ENCODE peak calls at places on chromosomes 13 and 19, in seven cellular contexts. K, V, Q, U, Y, P and S are unnamed samples.

GRCh38 chr19:35013047-35013819 is 13.1 kb downstream of the GRAMD1A start:
- DNase-seq in K (peak; percentile 19), V (peak; percentile 76), Q (peak; percentile 76), U (peak; percentile 57), Y (peak; percentile 87), P (peak; percentile 36), S (no peak)

GRCh38 chr13:73656863-73657262 is 477.3 kb downstream of the KLF12 start:
- DNase-seq in K (peak; percentile 35), V (no peak), Q (no peak), U (peak; percentile 42), Y (no peak), P (peak; percentile 70), S (no peak)

GRCh38 chr19:12913871-12914690 is 5.0 kb downstream of the SYCE2 start:
- DNase-seq in K (peak; percentile 26), V (peak; percentile 23), Q (no peak), U (no peak), Y (no peak), P (no peak), S (no peak)

GRCh38 chr13:73451120-73452029 is 392.6 kb downstream of the KLF5 start:
- DNase-seq in K (no peak), V (no peak), Q (no peak), U (no peak), Y (no peak), P (peak; percentile 86), S (no peak)

GRCh38 chr13:44648392-44649117 is 72.4 kb upstream of the TSC22D1 start:
- DNase-seq in K (no peak), V (no peak), Q (no peak), U (no peak), Y (peak; percentile 43), P (peak; percentile 3), S (no peak)

GRCh38 chr19:15421726-15422260 is 3.0 kb upstream of the AKAP8L start:
- DNase-seq in K (no peak), V (no peak), Q (no peak), U (no peak), Y (no peak), P (no peak), S (no peak)

GRCh38 chr19:15098505-15098904 is 8.7 kb upstream of the SYDE1 start:
- DNase-seq in K (no peak), V (no peak), Q (no peak), U (no peak), Y (no peak), P (no peak), S (no peak)

GRCh38 chr19:18418725-18419194 is 438 bp upstream of the SSBP4 start:
- DNase-seq in K (no peak), V (no peak), Q (no peak), U (no peak), Y (peak; percentile 43), P (no peak), S (no peak)

GRCh38 chr13:85772379-85772778 is 26.8 kb downstream of the SLITRK6 start:
- DNase-seq in K (peak; percentile 33), V (no peak), Q (no peak), U (peak; percentile 7), Y (no peak), P (peak; percentile 4), S (no peak)

GRCh38 chr13:24142886-24143285 is 17.6 kb upstream of the SPATA13 start:
- DNase-seq in K (no peak), V (no peak), Q (no peak), U (no peak), Y (no peak), P (no peak), S (no peak)

GRCh38 chr19:35712910-35713845 is 4.6 kb upstream of the KMT2B start:
- DNase-seq in K (no peak), V (no peak), Q (no peak), U (no peak), Y (peak; percentile 32), P (no peak), S (no peak)

GRCh38 chr19:10566658-10567410 is 1.0 kb upstream of the KRI1 start:
- DNase-seq in K (no peak), V (no peak), Q (no peak), U (no peak), Y (no peak), P (no peak), S (no peak)

GRCh38 chr13:45882626-45883025 is 31.1 kb upstream of the SIAH3 start:
- DNase-seq in K (no peak), V (peak; percentile 92), Q (no peak), U (no peak), Y (peak; percentile 61), P (no peak), S (no peak)

GRCh38 chr13:106118996-106119395 is 416.5 kb downstream of the EFNB2 start:
- DNase-seq in K (peak; percentile 57), V (no peak), Q (no peak), U (no peak), Y (no peak), P (no peak), S (no peak)

GRCh38 chr19:8702350-8702749 is 3.8 kb upstream of the ACTL9 start:
- DNase-seq in K (no peak), V (no peak), Q (no peak), U (no peak), Y (no peak), P (no peak), S (no peak)

GRCh38 chr13:33610471-33611015 is 207.4 kb upstream of the RFC3 start:
- DNase-seq in K (peak; percentile 25), V (peak; percentile 58), Q (no peak), U (no peak), Y (peak; percentile 60), P (no peak), S (no peak)

GRCh38 chr19:47107201-47107952 is 6.2 kb downstream of the ZC3H4 start:
- DNase-seq in K (peak; percentile 19), V (no peak), Q (no peak), U (peak; percentile 45), Y (no peak), P (peak; percentile 78), S (no peak)

GRCh38 chr13:53520132-53520531 is 491.5 kb downstream of the OLFM4 start:
- DNase-seq in K (no peak), V (no peak), Q (no peak), U (no peak), Y (no peak), P (no peak), S (no peak)

GRCh38 chr13:38498271-38498670 is 148.6 kb downstream of the UFM1 start:
- DNase-seq in K (no peak), V (no peak), Q (no peak), U (no peak), Y (no peak), P (no peak), S (no peak)

GRCh38 chr19:43362179-43362578 is 8.7 kb downstream of the CD177 start:
- DNase-seq in K (peak; percentile 45), V (no peak), Q (no peak), U (peak; percentile 64), Y (no peak), P (no peak), S (no peak)

GRCh38 chr19:44149776-44150175 is 8.4 kb downstream of the ZNF234 start:
- DNase-seq in K (no peak), V (no peak), Q (no peak), U (no peak), Y (no peak), P (no peak), S (no peak)

GRCh38 chr19:944663-945241 is 18.9 kb downstream of the ARID3A start:
- DNase-seq in K (no peak), V (no peak), Q (no peak), U (no peak), Y (no peak), P (no peak), S (no peak)

GRCh38 chr13:113968463-113969310 is 5.2 kb downstream of the C13orf46 start:
- DNase-seq in K (no peak), V (no peak), Q (no peak), U (no peak), Y (no peak), P (no peak), S (no peak)
- TF ChIP-seq CTCF in K (no peak), V (no peak), Q (no peak), U (no peak), Y (no peak), P (no peak), S (no peak)

DNA sequence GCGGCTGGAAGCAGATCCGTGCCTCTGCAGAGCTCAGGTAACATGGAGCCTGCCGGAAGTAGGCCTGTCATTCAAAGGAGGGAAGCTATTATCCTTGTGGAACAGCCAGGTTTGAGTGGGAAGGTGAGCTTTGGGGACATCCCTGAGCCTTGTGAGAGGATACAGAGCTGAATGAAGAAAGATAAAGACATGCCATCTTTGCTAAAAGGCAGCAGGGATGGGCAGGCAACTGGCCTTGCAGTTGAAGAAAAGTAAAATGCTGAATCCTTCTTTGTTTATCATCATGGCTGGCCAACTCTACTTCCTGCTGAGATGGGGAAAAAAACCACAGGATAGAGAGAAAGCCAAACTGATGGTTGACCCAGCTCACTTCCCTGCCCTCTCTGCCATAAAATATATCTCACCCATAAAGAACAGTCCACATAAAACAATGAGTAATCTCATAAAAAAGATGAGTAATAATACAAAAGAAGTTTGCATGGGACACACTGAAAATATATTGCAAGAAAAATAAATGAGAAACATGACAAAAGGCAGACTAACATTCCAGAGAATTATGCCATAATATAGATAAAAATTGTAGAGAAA is 226.3 kb downstream of the DLEU7 start:
- DNase-seq in K (peak; percentile 77), V (no peak), Q (no peak), U (peak; percentile 41), Y (no peak), P (peak; percentile 87), S (peak; percentile 91)
- H3K4me3 ChIP-seq in K (no peak overlapping the region), V (no peak overlapping the region), Q (no peak overlapping the region), U (no peak overlapping the region), Y (no peak overlapping the region), P (no peak overlapping the region), S (no peak overlapping the region)

GRCh38 chr19:49441960-49442350 is 628 bp upstream of the SLC17A7 start:
- DNase-seq in K (no peak), V (no peak), Q (no peak), U (no peak), Y (no peak), P (no peak), S (no peak)

GRCh38 chr19:49440439-49441209 is 703 bp downstream of the SLC17A7 start:
- DNase-seq in K (no peak), V (no peak), Q (no peak), U (no peak), Y (no peak), P (no peak), S (no peak)

GRCh38 chr19:49438261-49438660 is 3.1 kb downstream of the SLC17A7 start:
- DNase-seq in K (no peak), V (no peak), Q (no peak), U (no peak), Y (no peak), P (no peak), S (no peak)

GRCh38 chr19:49441210-49441959 is at the start of gene SLC17A7:
- DNase-seq in K (no peak), V (peak; percentile 86), Q (peak; percentile 68), U (no peak), Y (peak; percentile 90), P (peak; percentile 40), S (no peak)

GRCh38 chr19:49439841-49440240 is 1.5 kb downstream of the SLC17A7 start:
- DNase-seq in K (no peak), V (no peak), Q (no peak), U (no peak), Y (no peak), P (no peak), S (no peak)
- H3K27me3 ChIP-seq in K (peaks cover 70% of the 10 kb centered on the region), V (peaks cover 78% of the 10 kb centered on the region), Q (peaks cover 70% of the 10 kb centered on the region), U (peaks cover 74% of the 10 kb centered on the region), Y (peaks cover 57% of the 10 kb centered on the region), P (peaks cover 60% of the 10 kb centered on the region), S (peaks cover 49% of the 10 kb centered on the region)

DNA sequence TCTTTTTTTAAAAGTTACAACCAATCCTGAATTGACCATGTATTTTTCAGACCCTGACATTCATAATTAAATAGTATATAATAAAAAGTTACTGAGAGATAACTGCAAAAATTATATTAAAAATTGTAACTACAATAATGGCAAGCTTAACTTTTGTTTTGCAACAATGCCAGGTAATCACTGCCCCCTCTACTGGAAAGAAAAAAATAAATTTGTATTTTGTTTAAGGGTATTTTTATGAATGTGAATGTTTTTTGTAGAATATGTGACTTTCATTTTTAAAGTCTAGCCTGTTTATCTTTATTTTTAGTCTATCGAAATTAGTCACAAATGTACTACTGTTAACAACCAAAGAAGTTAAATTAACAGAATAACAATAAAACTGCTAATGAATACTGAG is 21.7 kb downstream of the MRPS31 start:
- DNase-seq in K (no peak), V (no peak), Q (no peak), U (no peak), Y (no peak), P (peak; percentile 18), S (no peak)
- TF ChIP-seq CTCF in K (no peak), V (peak; percentile 21), Q (peak; percentile 21), U (peak; percentile 10), Y (peak; percentile 35), P (no peak), S (peak; percentile 6)